ENCODE peak calls at places on chromosomes 11 and 22, in five cellular contexts. L, J, U, Q and S are unnamed samples.

GRCh38 chr11:32173435-32173834 is 82.6 kb downstream of the RCN1 start:
- DNase-seq in L (peak), J (peak), U (peak), Q (peak), S (peak)

GRCh38 chr11:117187799-117188481 is 9.4 kb downstream of the SIDT2 start:
- DNase-seq in L (no peak), J (no peak), U (no peak), Q (peak), S (peak)

GRCh38 chr22:39947488-39948216 is 12.5 kb upstream of the TMA7B start:
- DNase-seq in L (no peak), J (no peak), U (no peak), Q (no peak), S (no peak)

GRCh38 chr11:120131941-120132644 is 5.8 kb downstream of the TRIM29 start:
- DNase-seq in L (peak), J (no peak), U (no peak), Q (peak), S (peak)

GRCh38 chr11:94767292-94767690 is 865 bp upstream of the AMOTL1 start:
- DNase-seq in L (no peak), J (no peak), U (no peak), Q (no peak), S (no peak)

GRCh38 chr11:65810046-65810868 is 23.4 kb downstream of the OVOL1 start:
- DNase-seq in L (no peak), J (no peak), U (no peak), Q (no peak), S (peak)

GRCh38 chr11:132312161-132312560 is 941.7 kb downstream of the NTM start:
- DNase-seq in L (peak), J (no peak), U (no peak), Q (no peak), S (no peak)

GRCh38 chr11:94641167-94641761 is 74.1 kb downstream of the PIWIL4 start:
- DNase-seq in L (no peak), J (no peak), U (no peak), Q (no peak), S (no peak)

GRCh38 chr11:35619754-35620640 is 1.7 kb downstream of the FJX1 start:
- DNase-seq in L (no peak), J (peak), U (no peak), Q (no peak), S (peak)

GRCh38 chr22:20031732-20032406 is 11.0 kb downstream of the TANGO2 start:
- DNase-seq in L (peak), J (no peak), U (no peak), Q (peak), S (no peak)

GRCh38 chr22:35435201-35435712 is 35.3 kb downstream of the MCM5 start:
- DNase-seq in L (no peak), J (no peak), U (no peak), Q (no peak), S (peak)

GRCh38 chr11:1067812-1068496 is 6.7 kb upstream of the MUC2 start:
- DNase-seq in L (no peak), J (no peak), U (no peak), Q (no peak), S (no peak)

GRCh38 chr11:107006076-107006833 is 12.0 kb downstream of the GUCY1A2 start:
- DNase-seq in L (no peak), J (no peak), U (no peak), Q (no peak), S (no peak)

GRCh38 chr22:43273902-43274484 is 69.2 kb downstream of the SCUBE1 start:
- DNase-seq in L (peak), J (peak), U (peak), Q (no peak), S (no peak)

GRCh38 chr11:61889831-61890230 is 1.5 kb downstream of the FADS3 start:
- DNase-seq in L (no peak), J (no peak), U (no peak), Q (no peak), S (no peak)

GRCh38 chr22:35312198-35313059 is 12.7 kb downstream of the TOM1 start:
- DNase-seq in L (peak), J (peak), U (peak), Q (peak), S (no peak)

GRCh38 chr11:92259861-92260260 is 35.2 kb downstream of the FAT3 start:
- DNase-seq in L (no peak), J (no peak), U (no peak), Q (no peak), S (no peak)

GRCh38 chr11:116895053-116895757 is 57.8 kb upstream of the APOA1 start:
- DNase-seq in L (no peak), J (peak), U (no peak), Q (no peak), S (no peak)

GRCh38 chr11:63493127-63493526 is 2.2 kb upstream of the PLAAT5 start:
- DNase-seq in L (no peak), J (no peak), U (no peak), Q (no peak), S (no peak)

GRCh38 chr11:104907521-104908185 is 9.4 kb upstream of the CASP12 start:
- DNase-seq in L (no peak), J (no peak), U (no peak), Q (no peak), S (no peak)

GRCh38 chr22:42073568-42074152 is 388 bp upstream of the PHETA2 start:
- DNase-seq in L (no peak), J (no peak), U (no peak), Q (no peak), S (no peak)

GRCh38 chr11:123590296-123590912 is 64.0 kb downstream of the SCN3B start:
- DNase-seq in L (peak), J (peak), U (peak), Q (peak), S (peak)

GRCh38 chr11:128310676-128311445 is 276.5 kb downstream of the ETS1 start:
- DNase-seq in L (peak), J (no peak), U (no peak), Q (no peak), S (no peak)

GRCh38 chr11:83355406-83355805 is 69.2 kb upstream of the CCDC90B start:
- DNase-seq in L (no peak), J (no peak), U (no peak), Q (no peak), S (no peak)

GRCh38 chr11:37774441-37774840 is 1176.4 kb upstream of the RAG2 start:
- DNase-seq in L (no peak), J (no peak), U (no peak), Q (no peak), S (no peak)

GRCh38 chr11:1573077-1573846 is 1.2 kb upstream of the DUSP8 start:
- DNase-seq in L (no peak), J (no peak), U (no peak), Q (peak), S (peak)

GRCh38 chr11:47983464-47984397 is 3.4 kb downstream of the PTPRJ start:
- DNase-seq in L (no peak), J (no peak), U (no peak), Q (no peak), S (no peak)

GRCh38 chr11:88293931-88294330 is 43.6 kb downstream of the CTSC start:
- DNase-seq in L (no peak), J (no peak), U (no peak), Q (no peak), S (no peak)

DNA sequence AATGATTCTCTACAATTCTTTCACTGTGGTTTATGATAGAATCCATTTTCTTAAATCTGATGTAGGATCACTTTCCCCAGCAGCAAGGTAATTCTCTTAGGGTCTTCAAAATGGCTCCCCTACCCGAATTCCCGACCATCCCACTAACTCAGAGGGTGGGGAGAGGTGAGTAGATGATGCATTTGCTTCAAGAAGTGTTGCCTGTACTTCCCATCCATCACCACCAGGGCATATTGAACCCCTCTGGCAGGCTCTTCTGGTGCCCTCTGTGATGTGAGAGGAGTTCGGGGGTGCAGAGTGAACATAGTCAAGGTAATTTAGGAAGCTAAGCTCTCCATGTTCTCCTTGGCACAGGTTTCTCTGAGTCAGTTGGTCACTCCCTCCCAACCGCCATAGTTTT is 52.3 kb downstream of the ZNRF3 start:
- DNase-seq in L (no peak), J (no peak), U (no peak), Q (no peak), S (no peak)
- TF ChIP-seq CTCF in L (peak), J (peak), U (no peak), Q (no peak), S (no peak)

GRCh38 chr11:102112654-102112926 is 2.3 kb downstream of the YAP1 start:
- DNase-seq in L (no peak), J (no peak), U (no peak), Q (no peak), S (no peak)
- H3K4me3 ChIP-seq in L (peak), J (peak), U (peak), Q (peak), S (peak)

GRCh38 chr22:27829620-27830019 is 28.1 kb upstream of the MN1 start:
- DNase-seq in L (no peak), J (no peak), U (no peak), Q (no peak), S (no peak)
- H3K9ac ChIP-seq in L (no peak), J (no peak), U (no peak), Q (no peak), S (no peak)

GRCh38 chr22:23512738-23513137 is 67.4 kb downstream of the IGLL1 start:
- DNase-seq in L (no peak), J (no peak), U (no peak), Q (no peak), S (no peak)

GRCh38 chr22:23512348-23512705 is 67.8 kb downstream of the IGLL1 start:
- DNase-seq in L (no peak), J (no peak), U (no peak), Q (no peak), S (no peak)

GRCh38 chr22:23513705-23514104 is 66.4 kb downstream of the IGLL1 start:
- DNase-seq in L (no peak), J (no peak), U (no peak), Q (no peak), S (no peak)

GRCh38 chr22:23516304-23516703 is 63.8 kb downstream of the IGLL1 start:
- DNase-seq in L (no peak), J (no peak), U (no peak), Q (no peak), S (no peak)

DNA sequence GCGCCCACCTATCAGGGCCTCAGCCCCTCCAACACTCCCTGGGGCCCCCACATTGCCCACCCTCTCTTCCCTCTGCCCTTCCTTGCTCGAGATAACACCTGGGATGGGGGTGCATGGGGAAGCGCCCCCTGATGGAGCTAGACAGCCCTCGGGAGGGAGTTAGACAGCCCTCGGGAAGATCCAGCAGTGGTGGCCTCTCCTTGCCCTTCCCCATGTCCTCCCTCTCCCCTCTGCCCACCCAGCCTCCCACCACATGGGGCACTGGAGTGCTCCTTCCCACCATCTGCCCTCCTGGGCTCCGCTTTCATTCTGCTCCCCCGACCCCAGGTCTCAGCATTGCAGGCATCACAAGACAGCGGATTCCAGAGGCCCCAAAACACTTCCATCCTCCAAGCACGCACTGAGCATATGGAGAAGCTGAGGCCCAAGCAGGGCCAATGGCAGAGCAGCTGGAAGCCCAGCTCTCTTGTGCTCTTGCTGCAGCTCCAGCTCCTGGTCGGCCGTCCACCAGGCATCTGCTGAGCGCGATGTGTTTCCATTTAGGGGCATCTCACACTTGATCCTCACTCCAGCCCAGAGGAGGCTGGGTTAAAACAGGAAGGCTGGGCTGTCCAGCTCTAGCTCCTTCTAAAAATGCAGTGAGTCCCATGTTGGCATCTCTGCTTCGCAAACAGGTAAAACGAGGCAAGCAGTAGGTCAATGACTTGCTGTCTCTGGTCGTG is 65.6 kb downstream of the IGLL1 start:
- DNase-seq in L (no peak), J (no peak), U (no peak), Q (no peak), S (no peak)
- TF ChIP-seq CTCF in L (no peak), J (no peak), U (no peak), Q (no peak), S (no peak)

GRCh38 chr22:27911329-27911728 is 7.7 kb downstream of the PITPNB start:
- DNase-seq in L (no peak), J (peak), U (no peak), Q (no peak), S (no peak)
- H3K4me3 ChIP-seq in L (no peak), J (no peak), U (no peak), Q (no peak), S (no peak)

GRCh38 chr22:28714043-28714442 is 27.6 kb downstream of the CHEK2 start:
- DNase-seq in L (no peak), J (peak), U (no peak), Q (no peak), S (no peak)

GRCh38 chr22:28711341-28711740 is 30.3 kb downstream of the CHEK2 start:
- DNase-seq in L (no peak), J (peak), U (no peak), Q (no peak), S (no peak)

GRCh38 chr22:28710112-28710888 is 30.7 kb upstream of the TTC28 start:
- DNase-seq in L (peak), J (peak), U (no peak), Q (no peak), S (no peak)

GRCh38 chr22:28710889-28711285 is 30.7 kb downstream of the CHEK2 start:
- DNase-seq in L (no peak), J (peak), U (no peak), Q (no peak), S (no peak)

GRCh38 chr22:28711820-28712777 is 29.5 kb downstream of the CHEK2 start:
- DNase-seq in L (peak), J (peak), U (no peak), Q (no peak), S (no peak)
- H3K9ac ChIP-seq in L (no peak), J (peak), U (no peak), Q (no peak), S (no peak)

DNA sequence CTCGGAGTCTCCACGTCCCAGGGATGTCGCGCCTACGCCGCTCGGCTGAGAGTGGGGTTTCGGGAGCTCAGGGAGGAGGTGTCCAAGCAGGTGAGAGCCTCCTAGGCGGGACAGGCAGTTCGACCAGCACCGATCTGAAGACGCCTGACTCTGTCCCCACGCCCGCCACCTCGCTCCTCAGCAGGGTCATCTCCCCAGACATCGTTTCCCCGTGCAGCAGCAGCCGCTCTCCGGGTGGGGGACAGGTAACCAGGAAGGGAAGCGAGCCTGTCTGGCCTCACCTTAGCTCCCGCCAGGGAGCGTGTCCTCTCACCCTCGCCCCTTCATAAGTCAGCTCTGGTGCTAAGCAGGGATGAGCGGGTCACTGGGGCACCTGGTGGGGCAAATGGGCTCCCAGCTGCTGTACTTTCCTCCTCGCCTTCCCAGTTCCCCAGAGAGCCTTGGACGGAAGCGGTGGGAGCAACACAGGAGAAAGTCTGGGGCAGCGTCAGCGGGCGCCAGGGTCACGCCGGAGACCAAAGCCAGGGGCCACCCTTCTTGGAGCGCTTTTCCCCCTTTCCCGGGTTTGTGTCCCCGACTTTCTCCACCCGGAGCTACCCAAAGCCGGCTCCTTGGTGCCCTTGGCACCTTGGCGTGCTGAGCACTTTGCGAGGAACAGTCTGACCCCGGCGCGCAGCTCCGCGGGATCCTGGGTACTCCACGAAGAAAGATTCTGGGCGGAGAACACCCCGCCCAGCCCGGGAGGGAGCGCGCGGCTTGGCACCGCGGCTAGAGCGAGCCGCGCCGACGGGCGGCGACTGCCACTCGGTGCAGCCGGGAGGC is 1.6 kb downstream of the SPON1 start:
- DNase-seq in L (no peak), J (no peak), U (no peak), Q (peak), S (peak)
- TF ChIP-seq CTCF in L (no peak), J (no peak), U (no peak), Q (no peak), S (no peak)

DNA sequence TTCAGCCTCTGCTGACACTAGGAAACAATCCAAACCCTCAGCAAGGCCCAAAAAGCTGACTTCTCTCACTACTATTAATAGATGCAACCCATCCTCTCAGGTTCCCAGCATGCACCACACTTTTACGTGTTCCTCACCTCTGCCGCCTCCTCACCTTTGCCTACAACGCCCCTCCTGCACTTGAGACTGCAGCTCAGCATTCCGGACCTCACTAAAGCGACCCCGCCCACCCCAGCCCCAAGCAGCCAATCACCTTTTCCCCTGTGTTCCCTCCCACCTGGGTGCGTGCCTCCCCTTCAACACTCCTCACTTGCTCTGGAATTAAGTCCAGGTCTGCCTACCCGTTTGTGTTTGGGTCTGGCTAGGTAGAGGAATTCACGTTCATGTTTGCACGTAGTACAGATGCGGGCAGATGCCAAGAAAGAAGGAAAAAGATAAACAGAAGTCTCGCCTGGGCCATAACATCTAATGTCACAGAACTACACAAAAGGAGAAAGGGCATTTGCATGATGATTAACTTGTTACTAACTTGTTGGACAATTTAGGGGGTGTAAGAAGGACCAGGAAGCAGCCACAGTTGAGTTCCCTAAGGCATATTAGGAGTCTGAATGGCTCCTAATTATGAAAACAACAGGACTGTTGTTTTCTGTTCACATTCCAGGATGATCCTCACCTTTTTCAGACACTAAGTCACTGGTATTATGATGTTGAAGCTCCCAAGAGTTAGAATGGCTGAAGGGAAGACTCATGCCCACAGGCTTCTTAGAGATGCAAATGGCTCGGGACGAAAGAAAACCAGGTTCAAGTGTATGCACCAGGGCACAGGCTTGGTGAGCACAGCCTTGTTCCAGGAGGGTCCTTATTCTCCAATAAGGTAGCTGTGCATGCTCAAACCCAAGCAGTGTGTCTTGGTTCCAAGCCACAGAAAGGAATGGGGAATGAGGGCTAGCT is 102.2 kb downstream of the MICAL3 start:
- DNase-seq in L (peak), J (no peak), U (no peak), Q (peak), S (no peak)
- H3K4me3 ChIP-seq in L (no peak), J (no peak), U (no peak), Q (no peak), S (peak)

DNA sequence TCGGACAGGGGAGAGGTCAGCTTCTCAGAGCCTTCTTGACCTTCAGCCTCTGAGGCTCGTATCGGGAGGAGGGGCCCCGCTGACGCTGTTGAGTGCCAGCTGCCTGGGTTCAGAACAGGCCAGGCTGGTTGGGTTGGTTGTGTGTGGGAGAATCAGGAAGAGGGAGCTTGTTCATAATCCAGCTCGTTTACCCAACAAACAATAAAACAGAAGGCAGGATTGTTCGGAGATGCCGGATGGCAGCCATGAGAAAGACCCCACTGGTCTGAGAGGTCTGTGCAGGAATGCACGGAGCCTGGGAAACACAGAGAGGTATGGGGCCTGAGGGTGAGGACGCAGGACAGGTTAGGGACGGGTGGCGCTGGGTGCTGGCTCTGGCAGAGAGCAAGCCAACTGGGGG is 31.6 kb upstream of the SHANK2 start:
- DNase-seq in L (peak), J (no peak), U (no peak), Q (peak), S (no peak)
- H3K9ac ChIP-seq in L (no peak), J (no peak), U (no peak), Q (peak), S (no peak)